ENCODE peak calls at places on chromosomes 11 and 22, in seven cellular contexts. Z is mesendoderm, N is trophoblast cell, I is IMR-90, M is H9, Y is H1, C is mesenchymal stem cell. D is an unnamed sample.

GRCh38 chr11:118930152-118930712 is 4.5 kb upstream of the BCL9L start:
- DNase-seq in Z (peak; percentile 99), N (peak; percentile 99), I (peak; percentile 63), M (peak; percentile 97), Y (peak; percentile 97), C (peak; percentile 82), D (no peak)

GRCh38 chr11:104490182-104490581 is 326.2 kb upstream of the PDGFD start:
- DNase-seq in Z (peak; percentile 29), N (no peak), I (no peak), M (no peak), Y (no peak), C (peak; percentile 18), D (no peak)

GRCh38 chr11:73185680-73186293 is 32.3 kb upstream of the P2RY2 start:
- DNase-seq in Z (no peak), N (peak; percentile 67), I (peak; percentile 69), M (no peak), Y (no peak), C (peak; percentile 60), D (no peak)

GRCh38 chr11:112166561-112166960 is 611 bp upstream of the TEX12 start:
- DNase-seq in Z (no peak), N (no peak), I (no peak), M (no peak), Y (no peak), C (no peak), D (no peak)

GRCh38 chr22:41123151-41123550 is 30.8 kb downstream of the EP300 start:
- DNase-seq in Z (no peak), N (peak; percentile 62), I (peak; percentile 20), M (no peak), Y (no peak), C (peak; percentile 18), D (no peak)

GRCh38 chr11:3959918-3960295 is 104.4 kb downstream of the STIM1 start:
- DNase-seq in Z (no peak), N (peak; percentile 84), I (peak; percentile 25), M (no peak), Y (no peak), C (no peak), D (no peak)

GRCh38 chr11:16632295-16633200 is 105.9 kb upstream of the C11orf58 start:
- DNase-seq in Z (peak; percentile 53), N (peak; percentile 21), I (peak; percentile 21), M (peak; percentile 57), Y (no peak), C (peak; percentile 45), D (no peak)

GRCh38 chr11:69865707-69866106 is 46.5 kb upstream of the FGF3 start:
- DNase-seq in Z (no peak), N (no peak), I (no peak), M (peak; percentile 13), Y (no peak), C (no peak), D (no peak)

GRCh38 chr11:116970485-116971292 is 127.5 kb downstream of the SIK3 start:
- DNase-seq in Z (no peak), N (no peak), I (peak; percentile 32), M (no peak), Y (no peak), C (peak; percentile 17), D (no peak)

DNA sequence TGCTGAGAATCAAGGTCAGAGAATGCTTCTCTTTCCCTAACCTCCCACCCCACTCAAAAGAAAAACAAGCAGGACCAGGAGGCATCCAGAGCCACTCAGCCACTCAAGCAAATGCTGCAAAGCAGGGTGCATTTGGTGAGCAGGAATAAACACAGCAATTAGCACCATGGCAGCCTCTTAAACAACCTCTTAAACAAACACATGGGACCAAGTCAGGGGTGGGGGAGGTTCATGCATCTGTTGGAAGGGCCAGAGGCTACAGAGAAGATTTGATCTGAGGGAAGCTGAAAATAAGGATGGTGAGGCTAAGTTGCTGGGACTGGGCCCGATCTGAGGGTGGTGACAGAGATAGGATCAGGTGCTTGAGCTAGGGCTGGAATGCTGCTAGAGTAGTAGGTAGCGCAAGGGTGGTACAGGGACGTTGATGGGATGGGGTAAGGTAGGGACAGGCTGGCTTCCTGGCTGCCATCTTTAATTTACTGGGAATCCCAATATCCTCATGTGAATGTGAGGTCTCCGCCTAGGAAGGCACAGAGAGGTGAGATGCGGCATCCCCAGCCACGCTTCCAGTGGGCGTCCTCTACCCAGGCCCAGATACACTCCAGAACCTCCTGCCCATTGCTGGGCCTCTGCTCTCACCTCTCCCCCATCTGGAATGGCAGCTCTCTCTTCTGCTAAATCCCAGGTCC is 26.6 kb upstream of the LMO1 start:
- DNase-seq in Z (peak; percentile 46), N (no peak), I (no peak), M (peak; percentile 15), Y (no peak), C (no peak), D (no peak)
- H4K8ac ChIP-seq in Z (no peak overlapping the region), N (no peak overlapping the region), I (no peak overlapping the region), M (no peak overlapping the region), Y (peak overlapping the region; percentile 62), C (no peak overlapping the region), D (no peak overlapping the region)

GRCh38 chr11:64659417-64660144 is 63.4 kb downstream of the NRXN2 start:
- DNase-seq in Z (peak; percentile 46), N (peak; percentile 91), I (peak; percentile 93), M (no peak), Y (no peak), C (peak; percentile 89), D (no peak)
- H4K8ac ChIP-seq in Z (no peak overlapping the region), N (no peak overlapping the region), I (peak overlapping the region; percentile 87), M (no peak overlapping the region), Y (no peak overlapping the region), C (no peak overlapping the region), D (no peak overlapping the region)

GRCh38 chr11:81913793-81914192 is 819.9 kb downstream of the FAM181B start:
- DNase-seq in Z (no peak), N (no peak), I (no peak), M (no peak), Y (no peak), C (no peak), D (no peak)

DNA sequence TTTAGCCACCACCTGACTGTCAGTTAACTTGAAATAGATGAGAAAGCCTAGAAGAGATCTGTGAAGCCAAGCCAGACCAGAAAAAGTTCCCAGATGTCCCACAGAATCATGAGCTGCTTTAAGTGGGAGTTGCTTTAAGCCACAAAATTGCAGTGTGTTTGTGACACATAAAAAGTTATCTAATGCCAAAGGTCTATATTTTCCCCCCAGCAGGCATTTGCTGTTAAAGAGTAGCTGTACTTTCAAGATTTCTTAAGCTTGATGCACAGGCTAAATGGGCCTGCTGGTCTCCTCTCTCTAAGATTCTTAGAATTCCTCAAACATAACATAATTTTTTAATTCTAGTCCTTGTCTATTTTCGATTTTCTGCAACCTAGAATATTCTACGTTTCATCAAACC is 825.7 kb downstream of the FAM181B start:
- DNase-seq in Z (no peak), N (no peak), I (no peak), M (no peak), Y (no peak), C (no peak), D (no peak)
- H4K8ac ChIP-seq in Z (no peak overlapping the region), N (no peak overlapping the region), I (no peak overlapping the region), M (no peak overlapping the region), Y (no peak overlapping the region), C (no peak overlapping the region), D (no peak overlapping the region)

DNA sequence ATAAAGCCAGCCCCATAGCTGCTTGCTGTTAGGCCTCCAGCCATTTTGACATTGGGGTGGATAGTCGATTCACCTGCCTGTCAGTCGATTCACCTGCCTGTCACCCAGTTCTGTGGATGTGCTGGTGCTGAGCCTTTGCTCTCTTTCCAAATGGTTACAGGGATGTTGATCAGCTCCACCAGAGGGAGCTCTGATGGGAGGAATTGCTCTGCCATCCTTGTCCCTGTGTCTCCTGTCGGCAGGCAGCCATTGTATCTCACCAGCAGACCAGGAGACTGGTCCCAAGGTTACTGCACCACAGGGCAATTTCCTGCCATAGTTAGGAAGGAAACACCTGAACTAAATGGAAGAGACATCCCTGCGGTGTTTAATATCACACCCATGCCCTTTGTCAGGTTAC is 6.1 kb downstream of the MPEG1 start:
- DNase-seq in Z (peak; percentile 79), N (peak; percentile 79), I (peak; percentile 25), M (peak; percentile 65), Y (peak; percentile 27), C (peak; percentile 46), D (no peak)
- H4K8ac ChIP-seq in Z (no peak overlapping the region), N (no peak overlapping the region), I (no peak overlapping the region), M (no peak overlapping the region), Y (no peak overlapping the region), C (no peak overlapping the region), D (no peak overlapping the region)

DNA sequence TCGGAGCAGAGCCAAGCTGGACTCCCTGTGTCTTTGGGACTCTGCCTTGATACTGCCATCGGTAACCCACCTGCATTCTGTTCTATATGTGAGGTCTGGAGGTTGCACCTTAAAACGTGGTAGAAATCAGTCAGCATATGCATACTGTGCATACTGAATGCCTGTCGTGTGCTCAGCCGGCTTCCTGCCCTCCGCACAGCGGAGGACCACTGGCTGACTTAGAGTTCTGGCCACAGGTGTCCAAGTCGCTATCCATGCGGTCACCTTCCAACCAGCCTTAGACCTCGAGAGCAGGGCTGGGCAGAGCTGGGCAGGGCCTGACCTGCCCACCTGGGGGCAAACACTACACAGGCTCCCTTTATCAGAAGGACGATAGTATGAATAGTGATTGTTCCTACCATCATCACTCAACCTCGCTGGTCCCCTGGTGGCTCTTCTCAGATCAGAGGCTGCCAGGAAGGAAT is 3.8 kb downstream of the TBC1D10C start:
- DNase-seq in Z (no peak), N (no peak), I (no peak), M (no peak), Y (no peak), C (no peak), D (no peak)
- H4K8ac ChIP-seq in Z (no peak overlapping the region), N (no peak overlapping the region), I (no peak overlapping the region), M (no peak overlapping the region), Y (no peak overlapping the region), C (no peak overlapping the region), D (no peak overlapping the region)

DNA sequence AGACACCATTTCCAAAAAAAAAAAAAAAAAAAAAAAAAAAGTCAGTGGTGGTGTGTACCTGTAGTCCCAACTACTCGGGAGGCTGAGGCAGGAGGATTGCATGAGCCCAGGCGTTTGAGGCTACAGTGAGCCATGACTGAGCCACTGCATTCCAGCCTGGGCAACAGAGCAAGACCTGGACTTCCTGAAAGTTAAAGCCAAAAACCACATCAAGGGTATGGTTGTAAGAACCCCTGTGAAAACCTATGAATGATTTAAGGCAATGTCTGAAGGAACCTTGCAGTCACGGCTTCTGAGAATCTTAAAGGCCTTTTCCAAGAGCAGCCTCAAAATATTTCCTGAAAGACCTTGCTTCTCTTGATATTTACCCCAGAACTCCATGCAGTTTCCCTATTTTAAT is 30.5 kb upstream of the MSANTD2 start:
- DNase-seq in Z (no peak), N (no peak), I (no peak), M (no peak), Y (no peak), C (no peak), D (no peak)
- H4K8ac ChIP-seq in Z (no peak overlapping the region), N (no peak overlapping the region), I (no peak overlapping the region), M (no peak overlapping the region), Y (no peak overlapping the region), C (no peak overlapping the region), D (no peak overlapping the region)

GRCh38 chr11:10742460-10743208 is 8.4 kb upstream of the CTR9 start:
- DNase-seq in Z (no peak), N (peak; percentile 65), I (peak; percentile 88), M (no peak), Y (no peak), C (peak; percentile 72), D (no peak)
- H4K8ac ChIP-seq in Z (no peak overlapping the region), N (no peak overlapping the region), I (no peak overlapping the region), M (no peak overlapping the region), Y (no peak overlapping the region), C (no peak overlapping the region), D (no peak overlapping the region)

GRCh38 chr11:102304686-102305085 is 12.6 kb upstream of the BIRC3 start:
- DNase-seq in Z (no peak), N (no peak), I (no peak), M (no peak), Y (no peak), C (no peak), D (no peak)
- H4K8ac ChIP-seq in Z (no peak overlapping the region), N (no peak overlapping the region), I (no peak overlapping the region), M (no peak overlapping the region), Y (no peak overlapping the region), C (no peak overlapping the region), D (no peak overlapping the region)

D was measured in neuronal stem cell.